ENCODE peak calls at places on chromosomes 2 and 18, in five cellular contexts. One of them, this sample, is unnamed.

GRCh38 chr2:186980787-186981550 is 132.0 kb upstream of the ZSWIM2 start:
- DNase-seq in NCI-H1092 treated with DMSO at 0.1 percent for 48 hours: no peak
- DNase-seq in left cardiac atrium: no peak
- DNase-seq in pancreas: no peak
- DNase-seq in body of pancreas: no peak
- DNase-seq in this sample: no peak

GRCh38 chr18:55012041-55012440 is 52.8 kb upstream of the CCDC68 start:
- DNase-seq in left cardiac atrium: no peak
- DNase-seq in pancreas: no peak
- DNase-seq in body of pancreas: no peak
- DNase-seq in NCI-H1092 treated with DMSO at 0.1 percent for 48 hours: no peak
- DNase-seq in this sample: no peak

GRCh38 chr2:108316881-108317258 is 28.2 kb downstream of the SULT1C2 start:
- DNase-seq in pancreas: no peak
- DNase-seq in left cardiac atrium: no peak
- DNase-seq in NCI-H1092 treated with DMSO at 0.1 percent for 48 hours: no peak
- DNase-seq in body of pancreas: no peak
- DNase-seq in this sample: no peak

GRCh38 chr2:224909885-224910517 is 132.3 kb downstream of the DOCK10 start:
- DNase-seq in left cardiac atrium: peak
- DNase-seq in body of pancreas: peak
- DNase-seq in NCI-H1092 treated with DMSO at 0.1 percent for 48 hours: peak
- DNase-seq in pancreas: peak
- DNase-seq in this sample: peak

GRCh38 chr18:70578480-70578879 is 289.6 kb downstream of the SOCS6 start:
- DNase-seq in NCI-H1092 treated with DMSO at 0.1 percent for 48 hours: no peak
- DNase-seq in left cardiac atrium: no peak
- DNase-seq in pancreas: no peak
- DNase-seq in body of pancreas: no peak
- DNase-seq in this sample: no peak

GRCh38 chr2:225041210-225041870 is 928 bp downstream of the DOCK10 start:
- DNase-seq in NCI-H1092 treated with DMSO at 0.1 percent for 48 hours: no peak
- DNase-seq in left cardiac atrium: peak
- DNase-seq in body of pancreas: peak
- DNase-seq in pancreas: no peak
- DNase-seq in this sample: peak

GRCh38 chr2:213237251-213237650 is 47.0 kb upstream of the SPAG16 start:
- DNase-seq in left cardiac atrium: no peak
- DNase-seq in NCI-H1092 treated with DMSO at 0.1 percent for 48 hours: no peak
- DNase-seq in body of pancreas: no peak
- DNase-seq in pancreas: no peak
- DNase-seq in this sample: no peak

GRCh38 chr18:49055787-49056186 is 105.0 kb upstream of the SMAD7 start:
- DNase-seq in NCI-H1092 treated with DMSO at 0.1 percent for 48 hours: no peak
- DNase-seq in body of pancreas: peak
- DNase-seq in pancreas: no peak
- DNase-seq in left cardiac atrium: peak
- DNase-seq in this sample: peak

GRCh38 chr2:97844311-97844859 is 131.0 kb downstream of the ZAP70 start:
- DNase-seq in pancreas: no peak
- DNase-seq in NCI-H1092 treated with DMSO at 0.1 percent for 48 hours: no peak
- DNase-seq in body of pancreas: no peak
- DNase-seq in left cardiac atrium: no peak
- DNase-seq in this sample: no peak

GRCh38 chr2:149741646-149742045 is 154.1 kb upstream of the MMADHC start:
- DNase-seq in pancreas: no peak
- DNase-seq in NCI-H1092 treated with DMSO at 0.1 percent for 48 hours: no peak
- DNase-seq in body of pancreas: no peak
- DNase-seq in left cardiac atrium: no peak
- DNase-seq in this sample: no peak

GRCh38 chr18:53941601-53942335 is 282.7 kb downstream of the MBD2 start:
- DNase-seq in body of pancreas: no peak
- DNase-seq in left cardiac atrium: no peak
- DNase-seq in NCI-H1092 treated with DMSO at 0.1 percent for 48 hours: no peak
- DNase-seq in pancreas: no peak
- DNase-seq in this sample: no peak

GRCh38 chr2:85257359-85258193 is 70.2 kb downstream of the TGOLN2 start:
- DNase-seq in body of pancreas: no peak
- DNase-seq in left cardiac atrium: peak
- DNase-seq in NCI-H1092 treated with DMSO at 0.1 percent for 48 hours: no peak
- DNase-seq in pancreas: no peak
- DNase-seq in this sample: no peak

GRCh38 chr2:26727641-26728561 is 35.4 kb downstream of the KCNK3 start:
- DNase-seq in pancreas: no peak
- DNase-seq in left cardiac atrium: no peak
- DNase-seq in body of pancreas: no peak
- DNase-seq in NCI-H1092 treated with DMSO at 0.1 percent for 48 hours: no peak
- DNase-seq in this sample: no peak

GRCh38 chr2:144459937-144460336 is 60.0 kb downstream of the ZEB2 start:
- DNase-seq in NCI-H1092 treated with DMSO at 0.1 percent for 48 hours: no peak
- DNase-seq in pancreas: no peak
- DNase-seq in left cardiac atrium: no peak
- DNase-seq in body of pancreas: no peak
- DNase-seq in this sample: no peak

GRCh38 chr2:216308532-216308931 is 63.8 kb downstream of the MARCHF4 start:
- DNase-seq in pancreas: no peak
- DNase-seq in NCI-H1092 treated with DMSO at 0.1 percent for 48 hours: no peak
- DNase-seq in left cardiac atrium: no peak
- DNase-seq in body of pancreas: peak
- DNase-seq in this sample: no peak

GRCh38 chr2:216490061-216490460 is 8.6 kb upstream of the RPL37A start:
- DNase-seq in pancreas: no peak
- DNase-seq in body of pancreas: no peak
- DNase-seq in NCI-H1092 treated with DMSO at 0.1 percent for 48 hours: no peak
- DNase-seq in left cardiac atrium: no peak
- DNase-seq in this sample: no peak

GRCh38 chr2:43112155-43112554 is 114.3 kb downstream of the ZFP36L2 start:
- DNase-seq in pancreas: no peak
- DNase-seq in body of pancreas: no peak
- DNase-seq in left cardiac atrium: no peak
- DNase-seq in NCI-H1092 treated with DMSO at 0.1 percent for 48 hours: no peak
- DNase-seq in this sample: no peak

GRCh38 chr2:9252002-9252357 is 45.4 kb downstream of the ASAP2 start:
- DNase-seq in pancreas: no peak
- DNase-seq in left cardiac atrium: no peak
- DNase-seq in NCI-H1092 treated with DMSO at 0.1 percent for 48 hours: no peak
- DNase-seq in body of pancreas: no peak
- DNase-seq in this sample: no peak

This sample was measured in lower lobe of right lung.